ENCODE peak calls at places on chromosomes 1 and 21, in six cellular contexts. K, F, O, G, Q and W are unnamed samples.

GRCh38 chr1:16146888-16147614 is 8.8 kb downstream of the EPHA2 start:
- DNase-seq in F (no peak), G (no peak), Q (no peak), O (peak; percentile 87), K (no peak), W (no peak)

GRCh38 chr1:75796376-75797272 is at the start of gene MSH4:
- DNase-seq in O (peak; percentile 27), K (no peak), F (no peak), Q (peak; percentile 36), G (no peak), W (peak; percentile 41)

GRCh38 chr1:10606070-10606469 is 131.3 kb downstream of the PEX14 start:
- DNase-seq in K (no peak), G (no peak), F (no peak), O (peak; percentile 65), Q (no peak), W (no peak)

GRCh38 chr1:177983824-177984528 is 14.1 kb upstream of the SEC16B start:
- DNase-seq in O (peak; percentile 70), F (peak; percentile 25), G (no peak), K (no peak), Q (no peak), W (no peak)

GRCh38 chr1:11784993-11785769 is 20.6 kb downstream of the MTHFR start:
- DNase-seq in F (peak; percentile 38), O (peak; percentile 56), Q (peak; percentile 38), G (peak; percentile 17), K (peak; percentile 81), W (peak; percentile 51)

GRCh38 chr1:220880726-220881506 is 1.7 kb downstream of the HLX start:
- DNase-seq in Q (no peak), F (no peak), G (no peak), K (peak; percentile 52), O (no peak), W (no peak)

GRCh38 chr1:62337535-62337784 is 18.2 kb upstream of the KANK4 start:
- DNase-seq in G (no peak), F (no peak), K (no peak), Q (no peak), O (no peak), W (no peak)

GRCh38 chr1:216183007-216183406 is 240.2 kb downstream of the USH2A start:
- DNase-seq in G (no peak), F (no peak), K (no peak), Q (no peak), O (no peak), W (no peak)

GRCh38 chr1:211035821-211036380 is 98.0 kb downstream of the KCNH1 start:
- DNase-seq in K (no peak), G (no peak), O (no peak), Q (no peak), F (no peak), W (no peak)

GRCh38 chr1:73673980-73674379 is 524.0 kb downstream of the LRRIQ3 start:
- DNase-seq in K (no peak), O (no peak), G (no peak), F (no peak), Q (no peak), W (no peak)

GRCh38 chr1:209884665-209885117 is 53.3 kb upstream of the SYT14 start:
- DNase-seq in Q (peak; percentile 38), G (no peak), O (peak; percentile 99), F (no peak), K (peak; percentile 39), W (peak; percentile 13)

GRCh38 chr1:51284487-51284954 is 45.8 kb downstream of the TTC39A start:
- DNase-seq in G (no peak), F (no peak), K (peak; percentile 83), Q (no peak), O (peak; percentile 87), W (no peak)

GRCh38 chr1:232474821-232475220 is 155.1 kb downstream of the SIPA1L2 start:
- DNase-seq in K (no peak), G (no peak), Q (no peak), F (no peak), O (no peak), W (no peak)

GRCh38 chr1:15308135-15308534 is 61.1 kb downstream of the FHAD1 start:
- DNase-seq in Q (no peak), O (no peak), F (no peak), G (no peak), K (no peak), W (no peak)

GRCh38 chr1:175124842-175125241 is 57.2 kb downstream of the TNN start:
- DNase-seq in Q (no peak), F (no peak), O (no peak), G (no peak), K (no peak), W (no peak)

GRCh38 chr1:47756411-47756810 is 240.8 kb downstream of the TRABD2B start:
- DNase-seq in O (no peak), Q (no peak), F (no peak), K (no peak), G (no peak), W (no peak)

GRCh38 chr1:244865028-244865371 is 657 bp upstream of the HNRNPU start:
- DNase-seq in G (no peak), F (peak; percentile 52), O (no peak), Q (peak; percentile 23), K (peak; percentile 33), W (no peak)

GRCh38 chr1:166839600-166840308 is 479 bp downstream of the POGK start:
- DNase-seq in O (no peak), G (peak; percentile 39), F (peak; percentile 54), K (peak; percentile 57), Q (peak; percentile 42), W (peak; percentile 67)

GRCh38 chr1:93810316-93810715 is 68.7 kb downstream of the DNTTIP2 start:
- DNase-seq in Q (no peak), K (no peak), F (no peak), G (no peak), O (peak; percentile 31), W (no peak)

GRCh38 chr21:15208787-15209186 is 144.0 kb upstream of the NRIP1 start:
- DNase-seq in F (no peak), Q (no peak), O (no peak), K (no peak), G (no peak), W (no peak)